ENCODE peak calls at places on chromosomes 13 and 19, in five cellular contexts. One of them, this sample, is unnamed.

GRCh38 chr13:20847298-20847697 is 55.2 kb downstream of the XPO4 start:
- DNase-seq in NCI-H1092: peak; percentile 10
- DNase-seq in lower leg skin: no peak
- DNase-seq in T-helper 2 cell: no peak
- DNase-seq in neural progenitor cell: no peak
- DNase-seq in this sample: no peak

GRCh38 chr19:29568036-29568788 is 37.9 kb upstream of the POP4 start:
- DNase-seq in NCI-H1092: no peak
- DNase-seq in lower leg skin: no peak
- DNase-seq in T-helper 2 cell: no peak
- DNase-seq in neural progenitor cell: no peak
- DNase-seq in this sample: no peak

GRCh38 chr13:99224019-99224418 is 23.4 kb downstream of the UBAC2 start:
- DNase-seq in NCI-H1092: no peak
- DNase-seq in lower leg skin: no peak
- DNase-seq in T-helper 2 cell: no peak
- DNase-seq in neural progenitor cell: peak; percentile 51
- DNase-seq in this sample: no peak

GRCh38 chr13:25046985-25047660 is 48.8 kb upstream of the PABPC3 start:
- DNase-seq in NCI-H1092: no peak
- DNase-seq in lower leg skin: no peak
- DNase-seq in T-helper 2 cell: no peak
- DNase-seq in neural progenitor cell: peak; percentile 83
- DNase-seq in this sample: no peak

GRCh38 chr13:109955598-109955997 is 169.2 kb upstream of the IRS2 start:
- DNase-seq in NCI-H1092: no peak
- DNase-seq in lower leg skin: no peak
- DNase-seq in T-helper 2 cell: no peak
- DNase-seq in neural progenitor cell: no peak
- DNase-seq in this sample: no peak

GRCh38 chr19:5977222-5977784 is 637 bp downstream of the RANBP3 start:
- DNase-seq in NCI-H1092: no peak
- DNase-seq in lower leg skin: no peak
- DNase-seq in T-helper 2 cell: no peak
- DNase-seq in neural progenitor cell: no peak
- DNase-seq in this sample: no peak

GRCh38 chr13:72875233-72875632 is 93.3 kb downstream of the PIBF1 start:
- DNase-seq in NCI-H1092: no peak
- DNase-seq in lower leg skin: no peak
- DNase-seq in T-helper 2 cell: no peak
- DNase-seq in neural progenitor cell: no peak
- DNase-seq in this sample: no peak

GRCh38 chr19:2716722-2717637 is 4.2 kb downstream of the DIRAS1 start:
- DNase-seq in NCI-H1092: no peak
- DNase-seq in lower leg skin: no peak
- DNase-seq in T-helper 2 cell: no peak
- DNase-seq in neural progenitor cell: no peak
- DNase-seq in this sample: no peak

GRCh38 chr13:74077847-74078246 is 56.4 kb downstream of the KLF12 start:
- DNase-seq in NCI-H1092: no peak
- DNase-seq in lower leg skin: no peak
- DNase-seq in T-helper 2 cell: no peak
- DNase-seq in neural progenitor cell: no peak
- DNase-seq in this sample: no peak

GRCh38 chr13:32713397-32713796 is 127.1 kb downstream of the PDS5B start:
- DNase-seq in NCI-H1092: no peak
- DNase-seq in lower leg skin: no peak
- DNase-seq in T-helper 2 cell: no peak
- DNase-seq in neural progenitor cell: no peak
- DNase-seq in this sample: no peak

GRCh38 chr19:3950871-3951861 is 18.3 kb downstream of the NMRK2 start:
- DNase-seq in NCI-H1092: no peak
- DNase-seq in lower leg skin: no peak
- DNase-seq in T-helper 2 cell: no peak
- DNase-seq in neural progenitor cell: no peak
- DNase-seq in this sample: no peak

GRCh38 chr13:99205621-99206220 is 5.1 kb downstream of the UBAC2 start:
- DNase-seq in NCI-H1092: no peak
- DNase-seq in lower leg skin: no peak
- DNase-seq in T-helper 2 cell: no peak
- DNase-seq in neural progenitor cell: no peak
- DNase-seq in this sample: no peak

GRCh38 chr13:32911506-32911905 is 104.7 kb upstream of the KL start:
- DNase-seq in NCI-H1092: peak; percentile 46
- DNase-seq in lower leg skin: no peak
- DNase-seq in T-helper 2 cell: no peak
- DNase-seq in neural progenitor cell: peak; percentile 54
- DNase-seq in this sample: no peak

GRCh38 chr19:20414133-20414532 is 151.4 kb downstream of the ZNF737 start:
- DNase-seq in NCI-H1092: no peak
- DNase-seq in lower leg skin: no peak
- DNase-seq in T-helper 2 cell: no peak
- DNase-seq in neural progenitor cell: no peak
- DNase-seq in this sample: no peak

GRCh38 chr13:49304763-49305695 is 57.3 kb downstream of the CDADC1 start:
- DNase-seq in NCI-H1092: no peak
- DNase-seq in lower leg skin: no peak
- DNase-seq in T-helper 2 cell: no peak
- DNase-seq in neural progenitor cell: no peak
- DNase-seq in this sample: no peak

GRCh38 chr19:36668646-36669045 is 2.0 kb upstream of the ZNF461 start:
- DNase-seq in NCI-H1092: no peak
- DNase-seq in lower leg skin: no peak
- DNase-seq in T-helper 2 cell: no peak
- DNase-seq in neural progenitor cell: no peak
- DNase-seq in this sample: no peak

GRCh38 chr13:39776439-39776838 is 121.0 kb downstream of the COG6 start:
- DNase-seq in NCI-H1092: no peak
- DNase-seq in lower leg skin: no peak
- DNase-seq in T-helper 2 cell: no peak
- DNase-seq in neural progenitor cell: no peak
- DNase-seq in this sample: no peak

GRCh38 chr13:30819136-30819875 is 84.0 kb downstream of the ALOX5AP start:
- DNase-seq in NCI-H1092: no peak
- DNase-seq in lower leg skin: no peak
- DNase-seq in T-helper 2 cell: no peak
- DNase-seq in neural progenitor cell: no peak
- DNase-seq in this sample: no peak

GRCh38 chr19:4575267-4575793 is 15.8 kb upstream of the SEMA6B start:
- DNase-seq in NCI-H1092: no peak
- DNase-seq in lower leg skin: no peak
- DNase-seq in T-helper 2 cell: no peak
- DNase-seq in neural progenitor cell: peak; percentile 36
- DNase-seq in this sample: no peak

GRCh38 chr19:30068528-30069395 is 126.7 kb downstream of the URI1 start:
- DNase-seq in NCI-H1092: no peak
- DNase-seq in lower leg skin: no peak
- DNase-seq in T-helper 2 cell: no peak
- DNase-seq in neural progenitor cell: no peak
- DNase-seq in this sample: no peak

GRCh38 chr13:60267498-60268202 is 103.9 kb upstream of the DIAPH3 start:
- DNase-seq in NCI-H1092: peak; percentile 4
- DNase-seq in lower leg skin: no peak
- DNase-seq in T-helper 2 cell: peak; percentile 44
- DNase-seq in neural progenitor cell: peak; percentile 40
- DNase-seq in this sample: no peak

GRCh38 chr19:31613683-31614219 is 264.5 kb upstream of the TSHZ3 start:
- DNase-seq in NCI-H1092: no peak
- DNase-seq in lower leg skin: no peak
- DNase-seq in T-helper 2 cell: no peak
- DNase-seq in neural progenitor cell: peak; percentile 17
- DNase-seq in this sample: no peak